ENCODE peak calls at places on chromosomes 3 and 15, in eight cellular contexts. P, M, J, S, C, Z, U and Q are unnamed samples.

GRCh38 chr3:177944228-177944661 is 592.0 kb upstream of the KCNMB2 start:
- DNase-seq in P (no peak), M (no peak), J (no peak), S (no peak), C (peak), Z (no peak), U (no peak), Q (no peak)

GRCh38 chr15:80343610-80344009 is 60.6 kb upstream of the ARNT2 start:
- DNase-seq in P (no peak), M (no peak), J (no peak), S (no peak), C (no peak), Z (no peak), U (no peak), Q (no peak)

GRCh38 chr3:114874447-114874846 is 272.6 kb downstream of the ZBTB20 start:
- DNase-seq in P (no peak), M (no peak), J (no peak), S (no peak), C (no peak), Z (no peak), U (no peak), Q (no peak)

GRCh38 chr3:25292604-25293003 is 135.5 kb upstream of the RARB start:
- DNase-seq in P (no peak), M (no peak), J (no peak), S (no peak), C (no peak), Z (no peak), U (no peak), Q (no peak)

GRCh38 chr3:114846779-114847178 is 300.3 kb downstream of the ZBTB20 start:
- DNase-seq in P (no peak), M (no peak), J (no peak), S (no peak), C (peak), Z (no peak), U (no peak), Q (no peak)

GRCh38 chr3:188956839-188957489 is 214.8 kb upstream of the TPRG1 start:
- DNase-seq in P (no peak), M (peak), J (no peak), S (no peak), C (peak), Z (no peak), U (no peak), Q (peak)

GRCh38 chr3:194141415-194142155 is 5.6 kb downstream of the HES1 start:
- DNase-seq in P (peak), M (peak), J (peak), S (peak), C (peak), Z (peak), U (no peak), Q (peak)

GRCh38 chr3:51389423-51390183 is 1.5 kb upstream of the RBM15B start:
- DNase-seq in P (peak), M (no peak), J (peak), S (peak), C (peak), Z (peak), U (no peak), Q (peak)

GRCh38 chr3:113245775-113246174 is 34.4 kb downstream of the BOC start:
- DNase-seq in P (no peak), M (no peak), J (no peak), S (no peak), C (peak), Z (no peak), U (no peak), Q (no peak)

GRCh38 chr3:8742921-8743605 is 9.5 kb downstream of the CAV3 start:
- DNase-seq in P (no peak), M (no peak), J (no peak), S (no peak), C (peak), Z (no peak), U (no peak), Q (no peak)

GRCh38 chr3:127710473-127710941 is 37.8 kb downstream of the ABTB1 start:
- DNase-seq in P (no peak), M (no peak), J (no peak), S (no peak), C (no peak), Z (no peak), U (no peak), Q (no peak)

GRCh38 chr15:74768771-74769342 is 13.0 kb upstream of the CSK start:
- DNase-seq in P (peak), M (no peak), J (peak), S (peak), C (peak), Z (peak), U (peak), Q (peak)